ENCODE peak calls at places on chromosome 9, in eight cellular contexts. R is sigmoid colon, V is GM12891, D is HCT116, M is transverse colon, H is endothelial cell of umbilical vein, L is stomach, I is suprapubic skin. B is an unnamed sample.

GRCh38 chr9:122695696-122696095 is 20.8 kb downstream of the OR1L3 start:
- DNase-seq in R (no peak), V (no peak), D (no peak), M (no peak), H (no peak), L (no peak), I (no peak), B (no peak)

GRCh38 chr9:127926961-127927456 is 3.6 kb downstream of the PIP5KL1 start:
- DNase-seq in R (no peak), V (no peak), D (no peak), M (no peak), H (no peak), L (no peak), I (no peak), B (no peak)

GRCh38 chr9:109487247-109487646 is 10.9 kb downstream of the PTPN3 start:
- DNase-seq in R (no peak), V (no peak), D (no peak), M (no peak), H (no peak), L (no peak), I (no peak), B (no peak)

GRCh38 chr9:84501587-84501986 is 161.0 kb upstream of the SLC28A3 start:
- DNase-seq in R (no peak), V (no peak), D (no peak), M (no peak), H (no peak), L (no peak), I (no peak), B (no peak)

GRCh38 chr9:87547665-87548064 is 50.0 kb downstream of the DAPK1 start:
- DNase-seq in R (no peak), V (no peak), D (no peak), M (no peak), H (no peak), L (peak), I (no peak), B (no peak)

GRCh38 chr9:126319651-126320050 is 7.0 kb upstream of the MVB12B start:
- DNase-seq in R (no peak), V (no peak), D (no peak), M (no peak), H (no peak), L (no peak), I (no peak), B (no peak)

GRCh38 chr9:4147476-4148214 is 152.2 kb downstream of the GLIS3 start:
- DNase-seq in R (no peak), V (no peak), D (no peak), M (peak), H (no peak), L (no peak), I (no peak), B (no peak)

GRCh38 chr9:3887798-3888495 is 362.1 kb upstream of the RFX3 start:
- DNase-seq in R (no peak), V (no peak), D (no peak), M (no peak), H (no peak), L (no peak), I (no peak), B (no peak)

GRCh38 chr9:99680191-99680590 is 141.5 kb upstream of the NR4A3 start:
- DNase-seq in R (no peak), V (no peak), D (no peak), M (no peak), H (peak), L (no peak), I (no peak), B (no peak)

GRCh38 chr9:102499468-102499867 is 495.7 kb upstream of the CYLC2 start:
- DNase-seq in R (no peak), V (no peak), D (no peak), M (no peak), H (no peak), L (no peak), I (no peak), B (no peak)

GRCh38 chr9:36855443-36856315 is 178.4 kb downstream of the PAX5 start:
- DNase-seq in R (no peak), V (no peak), D (peak), M (peak), H (peak), L (no peak), I (no peak), B (peak)

GRCh38 chr9:69009708-69010107 is 4.2 kb downstream of the PRKACG start:
- DNase-seq in R (no peak), V (no peak), D (no peak), M (no peak), H (no peak), L (no peak), I (no peak), B (no peak)

GRCh38 chr9:81381694-81382093 is 307.7 kb downstream of the TLE1 start:
- DNase-seq in R (no peak), V (no peak), D (no peak), M (no peak), H (no peak), L (no peak), I (no peak), B (no peak)

GRCh38 chr9:85213650-85214607 is 527.8 kb downstream of the AGTPBP1 start:
- DNase-seq in R (no peak), V (no peak), D (no peak), M (no peak), H (no peak), L (no peak), I (no peak), B (no peak)

GRCh38 chr9:11356101-11356500 is 743.3 kb upstream of the PTPRD start:
- DNase-seq in R (no peak), V (no peak), D (no peak), M (no peak), H (peak), L (no peak), I (no peak), B (no peak)

GRCh38 chr9:124105266-124105665 is 93.7 kb downstream of the LHX2 start:
- DNase-seq in R (no peak), V (no peak), D (no peak), M (no peak), H (no peak), L (no peak), I (no peak), B (no peak)
- TF ChIP-seq POLR2AphosphoS5 in R (no peak), V (no peak), D (no peak), M (no peak), H (no peak), L (no peak), I (no peak), B (no peak)

GRCh38 chr9:116145036-116145435 is 8.6 kb upstream of the PAPPA start:
- DNase-seq in R (no peak), V (no peak), D (no peak), M (no peak), H (no peak), L (no peak), I (no peak), B (no peak)

GRCh38 chr9:116142706-116143492 is 10.7 kb upstream of the PAPPA start:
- DNase-seq in R (no peak), V (no peak), D (no peak), M (no peak), H (no peak), L (no peak), I (no peak), B (no peak)

GRCh38 chr9:116144555-116144954 is 9.0 kb upstream of the PAPPA start:
- DNase-seq in R (no peak), V (no peak), D (no peak), M (no peak), H (no peak), L (no peak), I (no peak), B (no peak)

GRCh38 chr9:116144038-116144437 is 9.6 kb upstream of the PAPPA start:
- DNase-seq in R (no peak), V (no peak), D (no peak), M (no peak), H (no peak), L (no peak), I (no peak), B (no peak)

DNA sequence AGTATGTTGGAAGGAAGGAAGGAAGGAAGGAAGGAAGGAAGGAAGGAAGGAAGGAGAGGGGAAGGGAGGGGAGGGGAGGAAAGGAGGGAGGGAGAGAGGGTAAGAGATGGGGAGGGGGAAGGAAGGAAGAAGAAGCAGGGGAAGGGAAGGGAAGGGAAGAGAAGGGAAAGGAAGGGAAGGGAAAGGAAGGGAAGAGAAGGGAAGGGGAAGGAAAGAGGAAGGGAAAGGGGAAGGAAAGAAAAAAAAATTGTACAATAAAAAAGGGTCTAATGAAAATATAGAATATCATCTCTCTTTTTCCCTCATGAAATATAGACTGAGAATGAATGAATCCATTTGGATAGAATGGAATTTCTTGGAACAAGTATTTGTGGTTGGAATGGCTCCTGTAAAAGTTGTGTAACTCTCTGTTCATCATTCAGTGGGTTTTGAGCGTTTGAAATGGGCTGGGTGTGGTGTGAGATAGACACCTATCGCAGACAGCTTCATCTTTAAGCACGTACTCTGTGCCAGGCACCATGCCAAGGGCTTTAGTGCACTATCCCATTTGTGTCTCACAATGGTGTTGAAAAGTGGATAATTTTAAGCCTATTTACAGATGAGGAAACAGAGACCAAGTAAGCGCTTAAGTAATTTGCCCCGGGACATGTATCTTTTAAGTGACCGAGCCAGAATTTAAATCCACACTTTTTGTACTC is 11.6 kb upstream of the PAPPA start:
- DNase-seq in R (no peak), V (no peak), D (no peak), M (no peak), H (no peak), L (no peak), I (no peak), B (no peak)
- TF ChIP-seq POLR2AphosphoS5 in R (no peak), V (no peak), D (no peak), M (no peak), H (no peak), L (no peak), I (no peak), B (no peak)

DNA sequence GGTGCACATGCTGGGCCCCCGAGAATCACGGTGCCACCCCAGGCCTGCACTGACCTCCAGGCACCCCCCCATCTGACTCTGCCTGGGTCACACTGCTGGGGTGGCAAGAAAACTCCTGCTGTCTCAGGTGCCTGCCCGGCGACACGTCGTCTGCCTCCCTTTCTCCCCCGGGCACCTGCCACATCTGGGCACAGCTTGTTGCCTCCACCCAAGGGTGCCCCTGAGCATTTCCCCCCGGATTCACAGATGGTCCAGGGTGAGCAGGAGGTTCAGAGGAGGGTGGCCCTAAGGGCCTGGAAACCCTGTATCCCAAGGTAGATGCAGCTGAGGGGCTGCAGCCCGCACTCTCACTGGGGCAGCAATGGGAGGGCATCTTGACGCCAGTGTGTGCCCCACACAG is 14.9 kb upstream of the QSOX2 start:
- DNase-seq in R (no peak), V (no peak), D (no peak), M (no peak), H (no peak), L (no peak), I (no peak), B (no peak)
- TF ChIP-seq POLR2AphosphoS5 in R (no peak), V (no peak), D (no peak), M (no peak), H (no peak), L (no peak), I (no peak), B (no peak)

DNA sequence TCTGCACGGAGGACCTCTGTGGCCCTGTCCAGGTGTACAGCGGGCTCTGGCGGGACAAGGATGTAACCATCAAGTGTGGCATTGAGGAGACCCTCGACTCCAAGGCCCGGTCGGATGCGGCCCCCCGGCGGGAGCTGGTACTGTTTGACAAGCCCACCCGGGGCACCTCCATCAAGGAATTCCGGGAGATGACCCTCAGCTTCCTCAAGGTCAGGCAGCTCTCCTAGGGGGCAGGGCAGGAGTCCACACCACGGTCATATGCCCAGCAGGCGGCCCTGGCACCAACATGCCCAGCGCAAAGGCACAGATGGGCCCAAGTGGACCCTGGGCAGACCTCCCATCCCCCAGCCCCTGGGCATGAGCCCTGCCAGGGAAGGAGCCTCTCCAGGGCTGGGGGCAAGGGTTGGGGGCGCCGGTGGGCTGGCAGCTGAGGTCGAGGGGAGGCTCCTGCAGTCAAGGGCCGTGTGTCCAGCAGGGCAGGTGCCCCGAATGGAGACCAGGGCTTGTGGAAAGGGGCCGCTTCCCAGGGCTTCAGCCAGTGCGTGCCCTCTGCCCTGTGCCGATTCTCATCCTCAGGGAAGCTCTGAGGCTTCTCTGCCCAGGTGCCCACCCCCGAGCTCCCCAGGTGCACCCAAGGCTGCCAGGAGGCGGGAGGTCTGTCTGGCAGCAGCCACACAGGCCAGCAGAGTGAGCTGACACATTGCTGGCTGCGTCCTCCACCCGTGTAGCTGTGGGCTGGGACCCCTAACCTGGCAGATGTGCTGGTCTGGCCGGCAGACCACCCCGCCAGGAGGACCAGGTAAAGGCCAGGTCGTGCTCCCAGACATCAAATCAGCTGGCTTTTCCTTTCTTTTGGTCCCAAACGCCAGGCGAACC is 10.0 kb downstream of the DIPK1B start:
- DNase-seq in R (no peak), V (no peak), D (no peak), M (no peak), H (peak), L (no peak), I (no peak), B (no peak)
- TF ChIP-seq POLR2AphosphoS5 in R (no peak), V (peak), D (peak), M (no peak), H (peak), L (no peak), I (no peak), B (no peak)

GRCh38 chr9:14372437-14373318 is 58.7 kb upstream of the NFIB start:
- DNase-seq in R (peak), V (no peak), D (peak), M (no peak), H (peak), L (no peak), I (no peak), B (no peak)
- TF ChIP-seq POLR2AphosphoS5 in R (peak), V (no peak), D (no peak), M (peak), H (peak), L (peak), I (no peak), B (no peak)

GRCh38 chr9:114551750-114552685 is 35.6 kb upstream of the ATP6V1G1 start:
- DNase-seq in R (peak), V (no peak), D (peak), M (peak), H (peak), L (no peak), I (no peak), B (no peak)
- TF ChIP-seq POLR2AphosphoS5 in R (peak), V (no peak), D (peak), M (no peak), H (no peak), L (no peak), I (no peak), B (no peak)

GRCh38 chr9:136011703-136012496 is 50.7 kb upstream of the UBAC1 start:
- DNase-seq in R (peak), V (no peak), D (no peak), M (peak), H (peak), L (peak), I (no peak), B (no peak)
- TF ChIP-seq POLR2AphosphoS5 in R (peak), V (no peak), D (no peak), M (peak), H (peak), L (peak), I (peak), B (no peak)